ENCODE peak calls at places on chromosomes 5 and 9, in four cellular contexts. Q is esophagus squamous epithelium, X is upper lobe of left lung, O is gastrocnemius medialis. T is an unnamed sample. For H3K4me1, the result is how much of the 10 kb centered on the place peaks cover.

GRCh38 chr5:115419794-115420585 is 123.5 kb upstream of the CCDC112 start:
- DNase-seq in Q (no peak), O (no peak), X (no peak), T (no peak)

GRCh38 chr5:176704355-176704754 is 57.1 kb downstream of the TSPAN17 start:
- DNase-seq in Q (no peak), O (no peak), X (no peak), T (no peak)

GRCh38 chr5:179747815-179748214 is 15.2 kb downstream of the MAML1 start:
- DNase-seq in O (no peak), X (no peak), Q (no peak), T (no peak)

GRCh38 chr9:38355115-38355514 is 37.4 kb upstream of the ALDH1B1 start:
- DNase-seq in O (no peak), X (no peak), Q (no peak), T (no peak)

GRCh38 chr5:2206244-2207108 is 323.8 kb upstream of the IRX4 start:
- DNase-seq in O (no peak), X (peak), Q (no peak), T (no peak)

GRCh38 chr5:121053055-121053985 is 589.2 kb downstream of the PRR16 start:
- DNase-seq in X (no peak), O (no peak), Q (no peak), T (no peak)

GRCh38 chr5:176629853-176630680 is at the start of the genes EIF4E1B and SNCB:
- DNase-seq in O (no peak), X (peak), Q (no peak), T (peak)

GRCh38 chr9:106883626-106884190 is 20.7 kb downstream of the ZNF462 start:
- DNase-seq in O (no peak), X (no peak), Q (no peak), T (no peak)

GRCh38 chr5:50550274-50550673 is 109.2 kb upstream of the EMB start:
- DNase-seq in Q (no peak), O (no peak), X (no peak), T (no peak)

GRCh38 chr5:115736690-115737005 is 79.8 kb downstream of the CDO1 start:
- DNase-seq in Q (no peak), O (no peak), X (no peak), T (no peak)

GRCh38 chr5:141992349-141992963 is 20.4 kb downstream of the GNPDA1 start:
- DNase-seq in X (no peak), O (peak), Q (no peak), T (peak)

GRCh38 chr5:72034710-72035109 is 72.6 kb upstream of the MAP1B start:
- DNase-seq in X (no peak), O (no peak), Q (no peak), T (no peak)

GRCh38 chr9:37936965-37937364 is 33.0 kb upstream of the SLC25A51 start:
- DNase-seq in X (no peak), Q (no peak), O (no peak), T (no peak)

GRCh38 chr5:58054018-58054417 is 405.9 kb downstream of the PLK2 start:
- DNase-seq in X (no peak), Q (no peak), O (no peak), T (no peak)

GRCh38 chr9:98964911-98965336 is 21.2 kb downstream of the COL15A1 start:
- DNase-seq in X (no peak), O (no peak), Q (no peak), T (no peak)

GRCh38 chr5:163677092-163677491 is 171.7 kb downstream of the MAT2B start:
- DNase-seq in X (no peak), O (no peak), Q (no peak), T (no peak)

GRCh38 chr9:97349400-97349799 is 41.9 kb downstream of the CCDC180 start:
- DNase-seq in X (no peak), O (no peak), Q (no peak), T (no peak)

GRCh38 chr9:93258419-93258817 is 74.5 kb downstream of the WNK2 start:
- DNase-seq in X (no peak), O (no peak), Q (no peak), T (no peak)

GRCh38 chr5:95861221-95861857 is 38.8 kb upstream of the GLRX start:
- DNase-seq in Q (peak), X (no peak), O (peak), T (peak)

GRCh38 chr5:139855451-139855850 is 59.8 kb downstream of the PSD2 start:
- DNase-seq in O (no peak), Q (no peak), X (peak), T (no peak)

GRCh38 chr5:39578887-39579497 is 154.2 kb upstream of the DAB2 start:
- DNase-seq in O (no peak), Q (no peak), X (no peak), T (no peak)

GRCh38 chr9:130857864-130858730 is 23.0 kb downstream of the ABL1 start:
- DNase-seq in X (no peak), O (peak), Q (no peak), T (no peak)

GRCh38 chr9:26725573-26725972 is 167.0 kb downstream of the CAAP1 start:
- DNase-seq in Q (no peak), X (no peak), O (no peak), T (no peak)

GRCh38 chr5:67181648-67182218 is 14.9 kb downstream of the CD180 start:
- DNase-seq in O (no peak), X (no peak), Q (no peak), T (no peak)

GRCh38 chr5:4862500-4862899 is 277.6 kb upstream of the ADAMTS16 start:
- DNase-seq in X (no peak), O (no peak), Q (no peak), T (no peak)

GRCh38 chr9:23821400-23822181 is 4.4 kb downstream of the ELAVL2 start:
- DNase-seq in X (peak), O (no peak), Q (no peak), T (no peak)

GRCh38 chr5:87825583-87825982 is 412.9 kb upstream of the CCNH start:
- DNase-seq in X (no peak), O (no peak), Q (no peak), T (no peak)

GRCh38 chr5:143583385-143583784 is 179.9 kb upstream of the NR3C1 start:
- DNase-seq in X (no peak), O (no peak), Q (no peak), T (no peak)

GRCh38 chr5:143586781-143587362 is 183.4 kb upstream of the NR3C1 start:
- DNase-seq in Q (no peak), X (no peak), O (no peak), T (no peak)

GRCh38 chr5:143588933-143589662 is 185.6 kb upstream of the NR3C1 start:
- DNase-seq in X (no peak), O (no peak), Q (no peak), T (no peak)

GRCh38 chr5:143582869-143583268 is 179.4 kb upstream of the NR3C1 start:
- DNase-seq in Q (no peak), X (no peak), O (no peak), T (no peak)

DNA sequence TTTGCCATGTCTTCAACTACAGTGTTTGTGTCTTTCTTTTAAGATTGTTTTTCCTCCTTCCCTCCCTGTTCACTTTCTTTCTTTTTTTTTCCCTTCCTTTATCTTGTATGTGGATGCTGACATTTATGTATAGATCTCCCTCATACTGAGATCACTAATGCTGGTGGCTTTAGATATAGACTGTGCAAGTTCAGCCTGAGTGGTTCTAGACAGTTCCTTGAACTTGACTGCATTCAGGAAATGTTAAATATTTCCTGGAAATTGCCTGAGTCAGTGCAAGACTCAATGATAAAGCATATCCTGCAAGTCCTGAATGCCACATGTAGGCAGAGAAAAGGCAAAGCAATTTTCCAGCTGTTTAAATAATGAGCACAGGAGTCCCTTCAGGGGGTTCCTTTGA is 182.5 kb upstream of the NR3C1 start:
- DNase-seq in X (no peak), O (no peak), Q (no peak), T (no peak)
- TF ChIP-seq POLR2A in X (no peak), O (no peak), Q (no peak), T (no peak)

DNA sequence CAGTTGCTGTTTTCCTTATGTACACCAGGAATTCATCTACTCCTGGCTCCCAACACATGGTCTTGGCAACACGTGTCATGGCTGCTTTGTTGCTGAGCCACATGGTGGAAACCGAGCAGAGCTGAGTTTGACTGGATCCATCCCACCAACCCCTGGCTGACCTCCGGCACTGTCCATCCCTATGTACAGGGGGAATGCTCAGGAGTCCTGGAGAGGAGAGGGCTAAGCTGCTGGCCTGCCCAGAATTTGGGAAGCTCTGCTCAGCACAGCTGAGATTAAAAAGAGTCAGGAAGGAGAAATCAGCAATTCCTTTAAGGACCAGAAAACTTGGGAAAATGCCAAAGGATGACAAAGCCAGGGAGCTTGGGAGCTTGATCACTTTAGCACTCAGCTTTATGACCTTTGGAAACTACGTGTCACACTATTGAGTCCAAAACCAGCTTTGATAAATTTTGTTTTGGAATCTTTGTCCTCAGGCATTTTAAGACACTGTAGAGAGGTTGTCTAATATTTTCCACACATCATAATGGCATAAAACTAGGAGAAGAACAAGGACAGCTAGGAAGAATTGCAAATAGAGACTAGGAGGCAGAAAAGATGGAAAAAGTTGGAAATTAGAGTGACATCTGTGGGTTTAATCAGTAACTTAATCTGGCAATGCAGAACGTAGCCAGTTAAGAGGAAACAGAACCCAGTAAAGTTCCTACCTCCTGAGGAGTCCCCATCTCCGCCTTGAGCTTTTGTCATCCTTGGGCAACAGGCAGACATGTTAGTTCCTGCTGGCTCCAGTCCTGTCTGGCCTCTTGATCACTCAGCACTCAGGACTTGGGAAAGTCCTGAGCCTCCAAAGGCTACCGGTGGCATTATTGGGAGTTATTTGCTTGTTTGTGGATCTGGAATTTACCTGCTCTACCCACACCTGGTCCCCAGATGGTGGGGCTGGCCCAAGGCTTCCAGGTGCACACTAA is 62.5 kb upstream of the PLPP1 start:
- DNase-seq in Q (no peak), O (peak), X (no peak), T (no peak)
- H3K4me1 ChIP-seq in Q (under half), O (half or more), X (under half), T (under half)

GRCh38 chr5:172833691-172834569 is at the start of gene ERGIC1:
- DNase-seq in O (peak), Q (no peak), X (peak), T (peak)
- TF ChIP-seq POLR2A in O (peak), Q (peak), X (peak), T (peak)

DNA sequence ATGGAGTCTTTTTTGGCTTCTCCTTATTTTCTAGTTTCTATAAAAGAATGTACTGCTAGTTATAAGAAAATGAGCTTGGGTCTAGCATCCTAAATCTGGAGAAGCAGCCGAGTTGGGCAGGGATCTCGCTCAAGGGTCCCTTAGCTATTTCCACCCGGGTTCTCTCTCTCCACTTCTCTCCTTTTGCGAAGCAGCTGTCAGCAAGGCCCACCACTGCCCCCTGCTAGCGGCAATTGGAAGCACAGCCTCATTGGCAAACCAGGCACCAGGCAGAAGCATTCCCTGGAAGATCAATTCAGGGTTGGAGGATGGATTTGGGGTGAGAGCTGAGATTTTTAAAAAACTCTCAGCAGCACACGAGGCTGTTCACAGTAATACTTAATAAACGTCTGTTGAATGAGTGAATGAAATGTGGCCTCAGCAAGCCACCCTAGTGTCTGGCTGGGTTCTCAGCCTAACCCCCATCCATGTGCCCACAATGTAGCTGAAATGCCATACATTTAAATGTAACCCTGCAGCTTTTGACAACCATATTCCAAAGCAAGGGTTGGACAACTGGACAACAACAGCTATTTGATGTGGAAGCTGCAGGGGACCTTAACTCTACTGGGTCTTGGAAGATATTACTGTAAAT is 34.6 kb upstream of the TNIP1 start:
- DNase-seq in O (peak), X (no peak), Q (no peak), T (peak)
- H3K4me1 ChIP-seq in O (under half), X (under half), Q (under half), T (under half)

GRCh38 chr5:69414885-69415583 is at the start of gene MARVELD2:
- DNase-seq in X (peak), O (no peak), Q (no peak), T (peak)
- TF ChIP-seq POLR2A in X (peak), O (no peak), Q (peak), T (peak)

DNA sequence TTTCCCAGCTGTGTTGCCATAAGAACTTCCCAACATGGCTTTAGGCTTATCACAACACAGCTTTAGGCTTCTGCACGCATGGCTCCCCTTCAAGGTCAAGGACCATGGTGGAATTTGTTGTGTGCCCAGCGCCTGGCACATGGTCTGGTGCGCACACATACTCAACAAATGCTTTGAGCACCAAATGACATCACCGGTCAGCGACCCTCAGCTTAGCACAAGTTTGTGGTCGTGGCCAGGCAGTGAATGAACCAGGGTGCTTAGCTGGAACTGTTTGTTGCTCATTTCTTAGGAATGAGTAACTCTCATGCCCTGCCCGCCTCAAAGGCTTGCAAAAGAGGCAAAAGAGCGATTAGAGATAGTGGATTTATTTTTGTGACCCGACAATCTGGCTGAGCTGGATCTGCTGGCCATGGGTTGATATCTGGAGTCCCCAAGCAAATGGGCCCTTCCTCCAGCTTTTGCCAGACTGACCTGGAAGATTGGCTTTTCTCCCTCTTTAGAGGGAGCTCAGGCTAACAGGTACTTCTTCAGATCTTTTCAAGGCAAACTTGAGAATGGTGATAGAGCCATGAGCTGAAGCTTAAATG is 58.9 kb downstream of the DAP start:
- DNase-seq in Q (no peak), X (no peak), O (no peak), T (no peak)
- H3K4me1 ChIP-seq in Q (under half), X (under half), O (under half), T (under half)

DNA sequence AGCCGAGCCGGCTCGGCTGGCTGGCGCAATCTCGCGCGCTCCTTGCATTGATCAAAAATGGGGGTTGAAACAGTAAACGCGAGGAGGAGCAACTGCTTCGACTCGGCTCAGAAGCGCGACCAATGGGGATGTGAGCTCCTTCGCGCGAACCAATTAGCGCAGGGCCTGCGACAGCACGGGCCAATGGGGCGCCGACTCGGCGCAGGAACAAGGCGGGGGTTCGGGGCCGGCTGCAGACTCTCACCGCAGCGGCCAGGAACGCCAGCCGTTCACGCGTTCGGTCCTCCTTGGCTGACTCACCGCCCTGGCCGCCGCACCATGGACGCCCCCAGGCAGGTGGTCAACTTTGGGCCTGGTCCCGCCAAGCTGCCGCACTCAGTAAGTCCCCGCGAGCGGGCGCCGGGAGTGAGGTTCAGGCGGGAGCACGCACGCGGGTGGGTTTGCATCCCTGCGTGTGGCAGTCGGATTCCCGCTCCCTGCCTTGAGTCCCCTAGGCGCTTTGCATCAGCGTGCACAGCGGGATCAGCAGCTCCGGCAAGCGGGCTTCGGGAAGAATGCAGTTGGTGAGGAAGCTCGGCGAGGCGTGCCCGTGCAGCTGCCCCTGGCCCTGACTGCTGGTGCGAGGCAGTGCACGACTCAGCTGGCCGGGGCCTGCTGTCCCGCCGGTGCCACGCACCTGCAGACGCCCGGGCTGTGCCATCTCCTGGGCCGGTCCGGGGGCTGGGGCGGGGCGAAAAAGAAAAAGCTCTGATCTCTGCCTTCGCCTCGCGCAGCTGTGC is at the start of gene PSAT1:
- DNase-seq in Q (peak), X (peak), O (peak), T (peak)
- TF ChIP-seq POLR2A in Q (no peak), X (no peak), O (no peak), T (no peak)

GRCh38 chr9:113537227-113537810 is 73.8 kb downstream of the RGS3 start:
- DNase-seq in O (no peak), Q (no peak), X (no peak), T (peak)
- H3K4me1 ChIP-seq in O (under half), Q (under half), X (under half), T (under half)

GRCh38 chr9:134067904-134068741 is at the start of gene BRD3:
- DNase-seq in Q (peak), X (peak), O (peak), T (peak)
- TF ChIP-seq POLR2A in Q (peak), X (peak), O (peak), T (peak)

T was measured in Peyer's patch.